ENCODE peak calls at places on chromosomes 16 and 17, in seven cellular contexts. I is B cell, E is RWPE1, M is mucosa of descending colon, O is omental fat pad, Q is bronchial epithelial cell, H is lower leg skin. T is an unnamed sample.

GRCh38 chr16:30185683-30186421 is 2.5 kb downstream of the CORO1A start:
- DNase-seq in I (peak; percentile 84), E (no peak), M (peak; percentile 65), O (no peak), Q (no peak), H (no peak), T (peak; percentile 57)

GRCh38 chr17:68698761-68699160 is 97.6 kb upstream of the FAM20A start:
- DNase-seq in I (no peak), E (no peak), M (peak; percentile 27), O (no peak), Q (no peak), H (no peak), T (no peak)

GRCh38 chr16:29230671-29231091 is 175.8 kb downstream of the NPIPB11 start:
- DNase-seq in I (no peak), E (no peak), M (no peak), O (no peak), Q (no peak), H (peak; percentile 12), T (no peak)

GRCh38 chr17:80456465-80457235 is 19.8 kb downstream of the NPTX1 start:
- DNase-seq in I (no peak), E (no peak), M (no peak), O (no peak), Q (no peak), H (no peak), T (no peak)

GRCh38 chr16:10390867-10391266 is 5.0 kb downstream of the ATF7IP2 start:
- DNase-seq in I (no peak), E (no peak), M (no peak), O (no peak), Q (no peak), H (no peak), T (no peak)

GRCh38 chr17:47879028-47879585 is 16.9 kb upstream of the SP2 start:
- DNase-seq in I (no peak), E (no peak), M (no peak), O (no peak), Q (peak; percentile 18), H (no peak), T (no peak)

GRCh38 chr17:75869282-75870141 is 8.9 kb downstream of the TRIM47 start:
- DNase-seq in I (no peak), E (no peak), M (peak; percentile 64), O (no peak), Q (peak; percentile 54), H (no peak), T (no peak)

GRCh38 chr17:36928450-36929125 is 8.7 kb upstream of the LHX1 start:
- DNase-seq in I (peak; percentile 50), E (no peak), M (no peak), O (no peak), Q (no peak), H (no peak), T (no peak)

GRCh38 chr16:50434872-50435478 is 66.2 kb upstream of the BRD7 start:
- DNase-seq in I (no peak), E (no peak), M (no peak), O (no peak), Q (no peak), H (no peak), T (no peak)

GRCh38 chr16:57590654-57591085 is 37.8 kb upstream of the ADGRG1 start:
- DNase-seq in I (no peak), E (peak; percentile 88), M (no peak), O (no peak), Q (peak; percentile 92), H (no peak), T (no peak)

GRCh38 chr17:48174833-48175232 is 67.3 kb downstream of the SNX11 start:
- DNase-seq in I (no peak), E (no peak), M (no peak), O (no peak), Q (no peak), H (no peak), T (no peak)

GRCh38 chr17:29039764-29040598 is 3.0 kb upstream of the PIPOX start:
- DNase-seq in I (no peak), E (peak; percentile 31), M (no peak), O (no peak), Q (peak; percentile 68), H (no peak), T (no peak)

GRCh38 chr17:42248351-42249179 is 27.6 kb downstream of the STAT5B start:
- DNase-seq in I (peak; percentile 70), E (no peak), M (peak; percentile 76), O (no peak), Q (no peak), H (peak; percentile 89), T (peak; percentile 73)

GRCh38 chr17:41464682-41465081 is 2.5 kb downstream of the KRT32 start:
- DNase-seq in I (no peak), E (peak; percentile 95), M (no peak), O (peak; percentile 38), Q (peak; percentile 99), H (peak; percentile 87), T (peak; percentile 88)

GRCh38 chr17:266701-267656 is 85.5 kb upstream of the DOC2B start:
- DNase-seq in I (no peak), E (no peak), M (no peak), O (no peak), Q (no peak), H (no peak), T (no peak)

GRCh38 chr16:10180771-10181163 is 1.5 kb downstream of the GRIN2A start:
- DNase-seq in I (peak; percentile 65), E (no peak), M (peak; percentile 39), O (no peak), Q (no peak), H (no peak), T (no peak)

GRCh38 chr17:51166987-51167931 is 1.0 kb downstream of the NME2 start:
- DNase-seq in I (peak; percentile 93), E (peak; percentile 83), M (peak; percentile 63), O (no peak), Q (no peak), H (no peak), T (peak; percentile 40)

GRCh38 chr17:29007456-29008455 is 1.9 kb upstream of the SEZ6 start:
- DNase-seq in I (no peak), E (peak; percentile 90), M (no peak), O (no peak), Q (peak; percentile 91), H (no peak), T (no peak)

GRCh38 chr17:1997587-1998425 is 27.3 kb downstream of the RTN4RL1 start:
- DNase-seq in I (no peak), E (no peak), M (peak; percentile 89), O (no peak), Q (no peak), H (no peak), T (peak; percentile 45)

GRCh38 chr17:45813051-45813731 is 29.1 kb downstream of the CRHR1 start:
- DNase-seq in I (no peak), E (no peak), M (no peak), O (no peak), Q (no peak), H (no peak), T (no peak)

GRCh38 chr17:33674685-33675084 is 381.6 kb upstream of the ASIC2 start:
- DNase-seq in I (no peak), E (peak; percentile 52), M (peak; percentile 75), O (peak; percentile 50), Q (peak; percentile 55), H (peak; percentile 56), T (peak; percentile 48)

GRCh38 chr17:83198366-83199341 is 119.2 kb downstream of the METRNL start:
- DNase-seq in I (no peak), E (no peak), M (no peak), O (peak; percentile 21), Q (no peak), H (peak; percentile 14), T (no peak)

GRCh38 chr16:56269824-56270684 is 78.8 kb downstream of the GNAO1 start:
- DNase-seq in I (no peak), E (no peak), M (peak; percentile 14), O (no peak), Q (no peak), H (no peak), T (no peak)

GRCh38 chr16:75322706-75323105 is 71.3 kb upstream of the BCAR1 start:
- DNase-seq in I (no peak), E (no peak), M (no peak), O (no peak), Q (peak; percentile 77), H (no peak), T (no peak)

GRCh38 chr17:37650419-37651003 is 7.3 kb upstream of the DDX52 start:
- DNase-seq in I (no peak), E (peak; percentile 39), M (peak; percentile 63), O (no peak), Q (peak; percentile 40), H (no peak), T (no peak)

DNA sequence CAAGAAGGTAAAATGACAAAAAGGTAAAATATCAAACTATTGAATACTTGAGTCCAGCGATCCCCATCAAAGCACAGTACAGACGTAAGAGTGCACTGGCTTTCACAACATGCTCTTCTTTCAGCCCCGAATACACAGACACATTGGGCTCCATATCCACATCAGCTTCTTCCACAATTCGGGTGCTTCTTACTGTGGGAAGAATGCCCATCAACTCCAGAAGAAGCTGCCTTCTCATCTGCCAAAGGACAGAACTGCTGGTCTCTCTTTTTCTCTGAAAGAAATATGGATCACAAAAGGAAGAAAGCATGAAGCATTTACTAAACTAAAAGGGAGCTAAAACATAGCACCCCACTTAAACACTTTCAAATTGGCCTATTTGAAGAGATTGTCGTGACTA is 20.4 kb downstream of the INTS2 start:
- DNase-seq in I (no peak), E (no peak), M (no peak), O (no peak), Q (no peak), H (no peak), T (no peak)
- TF ChIP-seq CTCF in I (no peak), E (no peak), M (no peak), O (no peak), Q (no peak), H (no peak), T (no peak)

GRCh38 chr16:26963109-26963508 is 103.6 kb upstream of the C16orf82 start:
- DNase-seq in I (no peak), E (no peak), M (peak; percentile 37), O (no peak), Q (no peak), H (no peak), T (no peak)
- TF ChIP-seq CTCF in I (no peak), E (no peak), M (no peak), O (no peak), Q (no peak), H (no peak), T (no peak)

GRCh38 chr17:65477600-65477999 is 83.8 kb downstream of the AXIN2 start:
- DNase-seq in I (no peak), E (no peak), M (no peak), O (no peak), Q (no peak), H (no peak), T (no peak)

GRCh38 chr17:65472602-65473001 is 88.8 kb downstream of the AXIN2 start:
- DNase-seq in I (no peak), E (no peak), M (no peak), O (no peak), Q (no peak), H (peak; percentile 45), T (peak; percentile 80)

GRCh38 chr17:65474658-65475057 is 86.8 kb downstream of the AXIN2 start:
- DNase-seq in I (no peak), E (no peak), M (no peak), O (no peak), Q (no peak), H (no peak), T (no peak)

GRCh38 chr17:65473985-65474384 is 87.5 kb downstream of the AXIN2 start:
- DNase-seq in I (no peak), E (no peak), M (no peak), O (no peak), Q (no peak), H (no peak), T (no peak)

GRCh38 chr17:65473363-65473762 is 88.1 kb downstream of the AXIN2 start:
- DNase-seq in I (no peak), E (no peak), M (no peak), O (no peak), Q (no peak), H (no peak), T (no peak)
- TF ChIP-seq CTCF in I (no peak), E (no peak), M (no peak), O (no peak), Q (no peak), H (no peak), T (no peak)

GRCh38 chr16:66437391-66437945 is 10.4 kb downstream of the BEAN1 start:
- DNase-seq in I (no peak), E (no peak), M (no peak), O (no peak), Q (no peak), H (no peak), T (no peak)
- TF ChIP-seq CTCF in I (no peak), E (no peak), M (no peak), O (no peak), Q (no peak), H (no peak), T (no peak)

T was measured in lung.